ENCODE peak calls at places on chromosomes 4 and X, in eight cellular contexts. S is NCI-H69; O is H7; N is iris pigment epithelial cell; M is caudate nucleus; G is kidney tubule cell; V is stimulated activated CD4-positive, alpha-beta T cell treated with anti-CD3 and anti-CD28 coated beads, Interleukin-2, amount 100 ng/mL, for 24 hours; B is neural progenitor cell. D is an unnamed sample.

GRCh38 chr4:38930199-38930598 is 62.6 kb downstream of the FAM114A1 start:
- DNase-seq in S (no peak), O (peak), N (no peak), M (no peak), G (peak), V (no peak), B (peak), D (no peak)

GRCh38 chrX:20567108-20567507 is 300.4 kb upstream of the RPS6KA3 start:
- DNase-seq in S (no peak), O (no peak), N (no peak), M (no peak), G (no peak), V (peak), B (no peak), D (no peak)

GRCh38 chrX:115892787-115893671 is 277.5 kb upstream of the AGTR2 start:
- DNase-seq in S (peak), O (peak), N (peak), M (peak), G (peak), V (no peak), B (peak), D (peak)

GRCh38 chr4:1856920-1857699 is 1.2 kb upstream of the LETM1 start:
- DNase-seq in S (peak), O (peak), N (no peak), M (peak), G (peak), V (no peak), B (peak), D (no peak)

GRCh38 chr4:139763205-139763604 is 97.6 kb downstream of the MGST2 start:
- DNase-seq in S (no peak), O (no peak), N (no peak), M (no peak), G (no peak), V (no peak), B (peak), D (no peak)

GRCh38 chrX:68415289-68415688 is 18.0 kb downstream of the OPHN1 start:
- DNase-seq in S (no peak), O (no peak), N (peak), M (no peak), G (peak), V (no peak), B (no peak), D (peak)

GRCh38 chrX:111375747-111376146 is 36.2 kb downstream of the DCX start:
- DNase-seq in S (no peak), O (peak), N (peak), M (no peak), G (peak), V (no peak), B (peak), D (no peak)

GRCh38 chr4:113773014-113773413 is 11.5 kb upstream of the CAMK2D start:
- DNase-seq in S (no peak), O (no peak), N (no peak), M (no peak), G (no peak), V (no peak), B (no peak), D (no peak)

GRCh38 chr4:10704050-10704810 is 19.7 kb upstream of the CLNK start:
- DNase-seq in S (peak), O (no peak), N (no peak), M (no peak), G (no peak), V (no peak), B (no peak), D (no peak)

D was measured in H4.